ENCODE peak calls at places on chromosomes 2 and 18, in four cellular contexts. N is HT1080, C is LoVo, I is neural progenitor cell. R is an unnamed sample.

GRCh38 chr2:2577366-2577765 is 246.3 kb upstream of the MYT1L start:
- DNase-seq in N (no peak), C (no peak), I (no peak), R (peak)

GRCh38 chr2:151947524-151948165 is 119.4 kb upstream of the ARL5A start:
- DNase-seq in N (peak), C (no peak), I (no peak), R (no peak)

GRCh38 chr2:10448208-10448645 is at the start of gene ODC1:
- DNase-seq in N (peak), C (peak), I (peak), R (peak)

GRCh38 chr2:96264656-96265348 is 995 bp downstream of the TMEM127 start:
- DNase-seq in N (peak), C (no peak), I (peak), R (no peak)

GRCh38 chr2:88247531-88247930 is 77.4 kb downstream of the THNSL2 start:
- DNase-seq in N (peak), C (no peak), I (no peak), R (no peak)

GRCh38 chr18:8844721-8845148 is 139.4 kb downstream of the MTCL1 start:
- DNase-seq in N (no peak), C (no peak), I (no peak), R (no peak)

GRCh38 chr2:37767051-37767450 is 95.6 kb upstream of the CDC42EP3 start:
- DNase-seq in N (no peak), C (no peak), I (no peak), R (no peak)

GRCh38 chr2:37780097-37780676 is 108.7 kb upstream of the CDC42EP3 start:
- DNase-seq in N (peak), C (no peak), I (no peak), R (no peak)

GRCh38 chr2:32937602-32938450 is 8.9 kb upstream of the LTBP1 start:
- DNase-seq in N (peak), C (no peak), I (peak), R (no peak)

GRCh38 chr2:120468136-120468535 is 122.2 kb downstream of the INHBB start:
- DNase-seq in N (no peak), C (no peak), I (no peak), R (peak)